ENCODE peak calls at places on chromosomes 1 and 21, in six cellular contexts. H is Caki2; N is iPS-NIHi11; S is activated CD4-positive, alpha-beta T cell treated with anti-CD3 and anti-CD28 coated beads, Interleukin-2, amount 50 U/mL, for 48 hours; G is MM.1S; I is iris pigment epithelial cell. K is an unnamed sample.
A peak's percentile ranks its signal among the peaks of the same experiment; 100 is the strongest.

GRCh38 chr1:92975551-92976232 is 14.4 kb upstream of the DIPK1A start:
- DNase-seq in H (peak; percentile 70), N (no peak), S (no peak), G (peak; percentile 54), I (no peak), K (no peak)

GRCh38 chr1:183218981-183219621 is 33.0 kb downstream of the LAMC2 start:
- DNase-seq in H (no peak), N (peak; percentile 45), S (no peak), G (peak; percentile 89), I (no peak), K (no peak)

GRCh38 chr1:156970017-156970416 is 49.6 kb downstream of the LRRC71 start:
- DNase-seq in H (no peak), N (no peak), S (no peak), G (no peak), I (peak; percentile 27), K (peak; percentile 18)

GRCh38 chr1:40372658-40373322 is 737 bp upstream of the SMAP2 start:
- DNase-seq in H (no peak), N (peak; percentile 6), S (no peak), G (no peak), I (no peak), K (no peak)

GRCh38 chr1:3956527-3957170 is 56.6 kb upstream of the C1orf174 start:
- DNase-seq in H (peak; percentile 28), N (no peak), S (no peak), G (no peak), I (no peak), K (no peak)

GRCh38 chr1:205012416-205013140 is 30.4 kb upstream of the CNTN2 start:
- DNase-seq in H (no peak), N (no peak), S (no peak), G (no peak), I (no peak), K (no peak)

GRCh38 chr1:171350579-171350978 is 36.6 kb downstream of the FMO4 start:
- DNase-seq in H (no peak), N (no peak), S (no peak), G (no peak), I (no peak), K (no peak)

GRCh38 chr21:45629046-45629981 is 14.2 kb upstream of the PCBP3 start:
- DNase-seq in H (no peak), N (no peak), S (no peak), G (no peak), I (no peak), K (no peak)

GRCh38 chr1:202018476-202019234 is 8.3 kb downstream of the ELF3 start:
- DNase-seq in H (peak; percentile 99), N (peak; percentile 32), S (no peak), G (no peak), I (peak; percentile 21), K (peak; percentile 33)

GRCh38 chr1:33094971-33095604 is 14.1 kb downstream of the AZIN2 start:
- DNase-seq in H (peak; percentile 64), N (peak; percentile 75), S (peak; percentile 39), G (no peak), I (peak; percentile 52), K (peak; percentile 87)